ENCODE peak calls at places on chromosomes 4 and X, in ten cellular contexts. One of them, this sample, is unnamed.

GRCh38 chr4:143559757-143560147 is 46.2 kb downstream of the SMARCA5 start:
- DNase-seq in GM12865: peak
- DNase-seq in cardiac fibroblast: no peak
- DNase-seq in type B pancreatic cell: no peak
- DNase-seq in NB4: no peak
- DNase-seq in endothelial cell: no peak
- DNase-seq in AG10803: no peak
- DNase-seq in BE2C: peak
- DNase-seq in pancreas: no peak
- DNase-seq in CD4-positive, alpha-beta T cell: no peak
- DNase-seq in this sample: peak

GRCh38 chr4:88478247-88478646 is 21.3 kb downstream of the HERC5 start:
- DNase-seq in cardiac fibroblast: no peak
- DNase-seq in pancreas: no peak
- DNase-seq in CD4-positive, alpha-beta T cell: no peak
- DNase-seq in BE2C: no peak
- DNase-seq in endothelial cell: no peak
- DNase-seq in NB4: no peak
- DNase-seq in AG10803: no peak
- DNase-seq in GM12865: no peak
- DNase-seq in type B pancreatic cell: no peak
- DNase-seq in this sample: no peak

GRCh38 chrX:153764786-153765137 is 713 bp downstream of the PLXNB3 start:
- DNase-seq in BE2C: no peak
- DNase-seq in pancreas: peak
- DNase-seq in NB4: no peak
- DNase-seq in type B pancreatic cell: no peak
- DNase-seq in endothelial cell: no peak
- DNase-seq in CD4-positive, alpha-beta T cell: no peak
- DNase-seq in cardiac fibroblast: no peak
- DNase-seq in GM12865: no peak
- DNase-seq in AG10803: no peak
- DNase-seq in this sample: no peak

GRCh38 chr4:181959121-181959520 is 284.1 kb upstream of the TENM3 start:
- DNase-seq in BE2C: peak
- DNase-seq in NB4: no peak
- DNase-seq in GM12865: no peak
- DNase-seq in type B pancreatic cell: no peak
- DNase-seq in endothelial cell: no peak
- DNase-seq in AG10803: peak
- DNase-seq in CD4-positive, alpha-beta T cell: no peak
- DNase-seq in pancreas: no peak
- DNase-seq in cardiac fibroblast: peak
- DNase-seq in this sample: no peak

GRCh38 chr4:165027762-165028402 is 3.9 kb upstream of the TRIM60 start:
- DNase-seq in endothelial cell: no peak
- DNase-seq in pancreas: no peak
- DNase-seq in CD4-positive, alpha-beta T cell: no peak
- DNase-seq in type B pancreatic cell: no peak
- DNase-seq in GM12865: no peak
- DNase-seq in BE2C: no peak
- DNase-seq in NB4: no peak
- DNase-seq in cardiac fibroblast: no peak
- DNase-seq in AG10803: no peak
- DNase-seq in this sample: no peak

GRCh38 chrX:55450259-55450658 is 1.7 kb upstream of the MAGEH1 start:
- DNase-seq in CD4-positive, alpha-beta T cell: no peak
- DNase-seq in pancreas: no peak
- DNase-seq in BE2C: no peak
- DNase-seq in AG10803: peak
- DNase-seq in GM12865: peak
- DNase-seq in cardiac fibroblast: peak
- DNase-seq in NB4: peak
- DNase-seq in type B pancreatic cell: no peak
- DNase-seq in endothelial cell: no peak
- DNase-seq in this sample: no peak

GRCh38 chrX:41382699-41383645 is 49.0 kb downstream of the DDX3X start:
- DNase-seq in GM12865: no peak
- DNase-seq in type B pancreatic cell: no peak
- DNase-seq in pancreas: no peak
- DNase-seq in BE2C: no peak
- DNase-seq in cardiac fibroblast: peak
- DNase-seq in AG10803: peak
- DNase-seq in CD4-positive, alpha-beta T cell: peak
- DNase-seq in endothelial cell: no peak
- DNase-seq in NB4: peak
- DNase-seq in this sample: peak

GRCh38 chr4:1767770-1768366 is 25.2 kb upstream of the FGFR3 start:
- DNase-seq in endothelial cell: peak
- DNase-seq in type B pancreatic cell: no peak
- DNase-seq in pancreas: peak
- DNase-seq in NB4: peak
- DNase-seq in CD4-positive, alpha-beta T cell: no peak
- DNase-seq in BE2C: peak
- DNase-seq in cardiac fibroblast: peak
- DNase-seq in AG10803: peak
- DNase-seq in GM12865: no peak
- DNase-seq in this sample: peak

GRCh38 chrX:110143454-110144210 is 140.7 kb downstream of the TMEM164 start:
- DNase-seq in NB4: no peak
- DNase-seq in type B pancreatic cell: no peak
- DNase-seq in pancreas: no peak
- DNase-seq in AG10803: peak
- DNase-seq in CD4-positive, alpha-beta T cell: no peak
- DNase-seq in cardiac fibroblast: no peak
- DNase-seq in GM12865: no peak
- DNase-seq in endothelial cell: no peak
- DNase-seq in BE2C: no peak
- DNase-seq in this sample: no peak

GRCh38 chr4:1239949-1240305 is 9.0 kb downstream of the CTBP1 start:
- DNase-seq in cardiac fibroblast: no peak
- DNase-seq in endothelial cell: no peak
- DNase-seq in CD4-positive, alpha-beta T cell: no peak
- DNase-seq in AG10803: no peak
- DNase-seq in GM12865: no peak
- DNase-seq in BE2C: no peak
- DNase-seq in NB4: no peak
- DNase-seq in type B pancreatic cell: no peak
- DNase-seq in pancreas: no peak
- DNase-seq in this sample: no peak

GRCh38 chrX:122866527-122866926 is 317.6 kb upstream of the GRIA3 start:
- DNase-seq in AG10803: peak
- DNase-seq in endothelial cell: no peak
- DNase-seq in GM12865: no peak
- DNase-seq in BE2C: no peak
- DNase-seq in NB4: peak
- DNase-seq in type B pancreatic cell: no peak
- DNase-seq in pancreas: no peak
- DNase-seq in cardiac fibroblast: peak
- DNase-seq in CD4-positive, alpha-beta T cell: no peak
- DNase-seq in this sample: no peak

GRCh38 chr4:79598214-79598613 is 190.2 kb upstream of the GK2 start:
- DNase-seq in type B pancreatic cell: no peak
- DNase-seq in BE2C: no peak
- DNase-seq in pancreas: no peak
- DNase-seq in CD4-positive, alpha-beta T cell: no peak
- DNase-seq in cardiac fibroblast: no peak
- DNase-seq in GM12865: no peak
- DNase-seq in NB4: no peak
- DNase-seq in AG10803: no peak
- DNase-seq in endothelial cell: no peak
- DNase-seq in this sample: no peak

GRCh38 chrX:103360092-103360491 is 3.8 kb downstream of the TCEAL9 start:
- DNase-seq in pancreas: no peak
- DNase-seq in GM12865: no peak
- DNase-seq in cardiac fibroblast: no peak
- DNase-seq in CD4-positive, alpha-beta T cell: no peak
- DNase-seq in type B pancreatic cell: no peak
- DNase-seq in endothelial cell: no peak
- DNase-seq in AG10803: no peak
- DNase-seq in BE2C: peak
- DNase-seq in NB4: no peak
- DNase-seq in this sample: no peak

GRCh38 chrX:46039526-46039925 is 505.7 kb downstream of the ZNF674 start:
- DNase-seq in CD4-positive, alpha-beta T cell: no peak
- DNase-seq in AG10803: no peak
- DNase-seq in GM12865: no peak
- DNase-seq in BE2C: no peak
- DNase-seq in pancreas: no peak
- DNase-seq in cardiac fibroblast: no peak
- DNase-seq in type B pancreatic cell: no peak
- DNase-seq in endothelial cell: no peak
- DNase-seq in NB4: peak
- DNase-seq in this sample: no peak

GRCh38 chr4:169105620-169106019 is 95.6 kb upstream of the CBR4 start:
- DNase-seq in NB4: peak
- DNase-seq in GM12865: no peak
- DNase-seq in pancreas: no peak
- DNase-seq in type B pancreatic cell: no peak
- DNase-seq in endothelial cell: no peak
- DNase-seq in CD4-positive, alpha-beta T cell: no peak
- DNase-seq in AG10803: no peak
- DNase-seq in BE2C: no peak
- DNase-seq in cardiac fibroblast: no peak
- DNase-seq in this sample: no peak

GRCh38 chrX:120242807-120243206 is 7.8 kb upstream of the ZBTB33 start:
- DNase-seq in cardiac fibroblast: no peak
- DNase-seq in BE2C: no peak
- DNase-seq in CD4-positive, alpha-beta T cell: no peak
- DNase-seq in AG10803: peak
- DNase-seq in endothelial cell: no peak
- DNase-seq in NB4: no peak
- DNase-seq in pancreas: no peak
- DNase-seq in GM12865: no peak
- DNase-seq in type B pancreatic cell: no peak
- DNase-seq in this sample: no peak

GRCh38 chrX:120238947-120239346 is 11.7 kb upstream of the ZBTB33 start:
- DNase-seq in AG10803: peak
- DNase-seq in BE2C: no peak
- DNase-seq in CD4-positive, alpha-beta T cell: no peak
- DNase-seq in cardiac fibroblast: no peak
- DNase-seq in NB4: no peak
- DNase-seq in type B pancreatic cell: no peak
- DNase-seq in pancreas: no peak
- DNase-seq in endothelial cell: no peak
- DNase-seq in GM12865: no peak
- DNase-seq in this sample: no peak

GRCh38 chrX:120244395-120244734 is 6.2 kb upstream of the ZBTB33 start:
- DNase-seq in CD4-positive, alpha-beta T cell: no peak
- DNase-seq in pancreas: no peak
- DNase-seq in type B pancreatic cell: no peak
- DNase-seq in BE2C: no peak
- DNase-seq in AG10803: no peak
- DNase-seq in NB4: peak
- DNase-seq in GM12865: no peak
- DNase-seq in cardiac fibroblast: no peak
- DNase-seq in endothelial cell: no peak
- DNase-seq in this sample: no peak

GRCh38 chrX:120250522-120251271 is at the start of gene ZBTB33:
- DNase-seq in type B pancreatic cell: peak
- DNase-seq in GM12865: peak
- DNase-seq in AG10803: peak
- DNase-seq in endothelial cell: peak
- DNase-seq in pancreas: peak
- DNase-seq in cardiac fibroblast: peak
- DNase-seq in BE2C: peak
- DNase-seq in CD4-positive, alpha-beta T cell: peak
- DNase-seq in NB4: peak
- DNase-seq in this sample: peak

GRCh38 chrX:120244735-120245498 is 5.7 kb upstream of the ZBTB33 start:
- DNase-seq in AG10803: peak
- DNase-seq in BE2C: peak
- DNase-seq in GM12865: peak
- DNase-seq in NB4: peak
- DNase-seq in endothelial cell: peak
- DNase-seq in type B pancreatic cell: peak
- DNase-seq in cardiac fibroblast: peak
- DNase-seq in CD4-positive, alpha-beta T cell: peak
- DNase-seq in pancreas: peak
- DNase-seq in this sample: peak
- TF ChIP-seq CTCF in AG10803: no peak
- TF ChIP-seq CTCF in BE2C: no peak
- TF ChIP-seq CTCF in GM12865: no peak
- TF ChIP-seq CTCF in NB4: no peak
- TF ChIP-seq CTCF in endothelial cell: no peak
- TF ChIP-seq CTCF in type B pancreatic cell: peak
- TF ChIP-seq CTCF in cardiac fibroblast: no peak
- TF ChIP-seq CTCF in CD4-positive, alpha-beta T cell: no peak
- TF ChIP-seq CTCF in pancreas: no peak
- TF ChIP-seq CTCF in this sample: no peak

GRCh38 chr4:6355052-6355451 is 85.4 kb downstream of the WFS1 start:
- DNase-seq in endothelial cell: peak
- DNase-seq in type B pancreatic cell: no peak
- DNase-seq in GM12865: no peak
- DNase-seq in cardiac fibroblast: no peak
- DNase-seq in CD4-positive, alpha-beta T cell: no peak
- DNase-seq in BE2C: no peak
- DNase-seq in pancreas: no peak
- DNase-seq in AG10803: no peak
- DNase-seq in NB4: peak
- DNase-seq in this sample: no peak
- TF ChIP-seq CTCF in endothelial cell: no peak
- TF ChIP-seq CTCF in type B pancreatic cell: no peak
- TF ChIP-seq CTCF in GM12865: no peak
- TF ChIP-seq CTCF in cardiac fibroblast: no peak
- TF ChIP-seq CTCF in CD4-positive, alpha-beta T cell: no peak
- TF ChIP-seq CTCF in BE2C: no peak
- TF ChIP-seq CTCF in pancreas: no peak
- TF ChIP-seq CTCF in AG10803: no peak
- TF ChIP-seq CTCF in NB4: no peak
- TF ChIP-seq CTCF in this sample: no peak

DNA sequence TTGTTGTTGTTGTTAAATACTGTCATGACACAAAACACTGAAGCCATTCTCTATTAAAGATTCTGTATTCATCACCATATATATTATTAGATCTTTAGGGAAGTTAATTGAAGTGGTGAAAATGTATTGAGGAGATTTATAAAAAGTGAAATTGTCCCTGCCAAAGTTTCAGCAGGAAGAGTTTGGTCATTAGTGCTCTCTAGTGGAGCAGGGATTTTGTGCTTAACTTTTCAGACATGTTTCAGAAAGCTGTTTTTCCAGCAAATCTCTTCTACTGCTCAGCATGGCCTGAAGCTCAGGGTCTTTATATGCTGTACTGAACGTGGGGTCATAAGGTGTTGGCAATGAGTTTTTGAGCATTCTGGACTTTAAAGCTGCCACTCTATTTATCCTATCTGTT is 36.7 kb upstream of the CXXC4 start:
- DNase-seq in cardiac fibroblast: no peak
- DNase-seq in NB4: no peak
- DNase-seq in CD4-positive, alpha-beta T cell: no peak
- DNase-seq in GM12865: no peak
- DNase-seq in BE2C: no peak
- DNase-seq in AG10803: no peak
- DNase-seq in type B pancreatic cell: no peak
- DNase-seq in endothelial cell: no peak
- DNase-seq in pancreas: no peak
- DNase-seq in this sample: no peak
- TF ChIP-seq CTCF in cardiac fibroblast: no peak
- TF ChIP-seq CTCF in NB4: no peak
- TF ChIP-seq CTCF in CD4-positive, alpha-beta T cell: no peak
- TF ChIP-seq CTCF in GM12865: no peak
- TF ChIP-seq CTCF in BE2C: peak
- TF ChIP-seq CTCF in AG10803: no peak
- TF ChIP-seq CTCF in type B pancreatic cell: no peak
- TF ChIP-seq CTCF in endothelial cell: no peak
- TF ChIP-seq CTCF in pancreas: no peak
- TF ChIP-seq CTCF in this sample: no peak

GRCh38 chr4:67892905-67893304 is 9.1 kb upstream of the TMPRSS11D start:
- DNase-seq in cardiac fibroblast: no peak
- DNase-seq in NB4: no peak
- DNase-seq in GM12865: no peak
- DNase-seq in BE2C: no peak
- DNase-seq in CD4-positive, alpha-beta T cell: no peak
- DNase-seq in AG10803: no peak
- DNase-seq in endothelial cell: no peak
- DNase-seq in type B pancreatic cell: no peak
- DNase-seq in pancreas: no peak
- DNase-seq in this sample: no peak
- TF ChIP-seq CTCF in cardiac fibroblast: peak
- TF ChIP-seq CTCF in NB4: no peak
- TF ChIP-seq CTCF in GM12865: no peak
- TF ChIP-seq CTCF in BE2C: peak
- TF ChIP-seq CTCF in CD4-positive, alpha-beta T cell: no peak
- TF ChIP-seq CTCF in AG10803: peak
- TF ChIP-seq CTCF in endothelial cell: no peak
- TF ChIP-seq CTCF in type B pancreatic cell: no peak
- TF ChIP-seq CTCF in pancreas: no peak
- TF ChIP-seq CTCF in this sample: no peak